ENCODE peak calls at places on chromosomes 5 and 9, in six cellular contexts. W, I, N, E, F and O are unnamed samples.

GRCh38 chr5:140131967-140132409 is 6.3 kb downstream of the IGIP start:
- DNase-seq in N (peak; percentile 64), E (peak; percentile 97), I (no peak), W (no peak), F (no peak), O (no peak)

GRCh38 chr9:97559111-97559514 is 57.6 kb downstream of the TMOD1 start:
- DNase-seq in I (no peak), F (no peak), N (no peak), W (no peak), E (peak; percentile 42), O (no peak)

GRCh38 chr5:155418960-155419579 is 405.5 kb downstream of the KIF4B start:
- DNase-seq in E (no peak), W (no peak), I (no peak), N (no peak), F (no peak), O (no peak)

GRCh38 chr9:111599092-111599947 is at the start of gene PTGR1:
- DNase-seq in N (peak; percentile 92), F (peak; percentile 83), W (peak; percentile 84), I (peak; percentile 55), E (peak; percentile 89), O (peak; percentile 71)

GRCh38 chr5:5881294-5881693 is 458.8 kb downstream of the ICE1 start:
- DNase-seq in E (no peak), I (no peak), N (no peak), F (peak; percentile 68), W (peak; percentile 81), O (no peak)

GRCh38 chr9:95627802-95628201 is 111.0 kb upstream of the PTCH1 start:
- DNase-seq in F (no peak), I (no peak), N (peak; percentile 5), E (no peak), W (no peak), O (no peak)

GRCh38 chr5:149063017-149063687 is at the start of gene SH3TC2:
- DNase-seq in N (peak; percentile 44), I (peak; percentile 95), F (peak; percentile 53), E (peak; percentile 61), W (peak; percentile 89), O (peak; percentile 51)

GRCh38 chr5:78574157-78574673 is 74.4 kb downstream of the LHFPL2 start:
- DNase-seq in N (no peak), I (no peak), W (no peak), F (no peak), E (no peak), O (no peak)

GRCh38 chr5:68277427-68277826 is 61.9 kb downstream of the PIK3R1 start:
- DNase-seq in I (peak; percentile 37), F (no peak), W (no peak), N (no peak), E (peak; percentile 77), O (no peak)

GRCh38 chr9:96398582-96399334 is 15.2 kb upstream of the SLC35D2 start:
- DNase-seq in I (no peak), N (peak; percentile 37), W (no peak), E (no peak), F (no peak), O (no peak)

GRCh38 chr9:116064970-116065369 is 88.6 kb upstream of the PAPPA start:
- DNase-seq in I (peak; percentile 44), W (no peak), N (no peak), F (no peak), E (peak; percentile 22), O (no peak)

GRCh38 chr5:169703803-169704202 is 66.7 kb downstream of the DOCK2 start:
- DNase-seq in W (no peak), I (no peak), F (no peak), N (peak; percentile 28), E (no peak), O (no peak)

GRCh38 chr9:72065076-72065475 is 4.7 kb upstream of the C9orf57 start:
- DNase-seq in N (no peak), I (no peak), E (no peak), W (no peak), F (no peak), O (no peak)

GRCh38 chr5:120452471-120452870 is 11.6 kb upstream of the PRR16 start:
- DNase-seq in W (no peak), I (no peak), E (peak; percentile 15), N (no peak), F (no peak), O (no peak)

GRCh38 chr9:24045150-24045549 is 219.1 kb upstream of the ELAVL2 start:
- DNase-seq in E (no peak), W (no peak), F (no peak), N (no peak), I (no peak), O (no peak)

GRCh38 chr5:121144764-121145163 is 680.7 kb downstream of the PRR16 start:
- DNase-seq in W (no peak), I (no peak), E (peak; percentile 35), F (no peak), N (peak; percentile 41), O (no peak)

GRCh38 chr9:100739208-100739607 is 161.3 kb downstream of the CAVIN4 start:
- DNase-seq in F (no peak), N (no peak), I (peak; percentile 33), E (no peak), W (no peak), O (no peak)

GRCh38 chr5:140828402-140828737 is 610 bp downstream of the PCDHA6 start:
- DNase-seq in W (no peak), E (no peak), N (peak; percentile 40), I (no peak), F (peak; percentile 56), O (no peak)

GRCh38 chr9:112361602-112362001 is 18.3 kb upstream of the HSDL2 start:
- DNase-seq in I (no peak), N (peak; percentile 49), E (peak; percentile 59), F (no peak), W (no peak), O (no peak)

GRCh38 chr9:128068656-128069221 is 707 bp downstream of the SLC25A25 start:
- DNase-seq in E (no peak), F (no peak), I (no peak), N (no peak), W (no peak), O (no peak)

GRCh38 chr9:128066713-128067621 is at the start of gene NAIF1:
- DNase-seq in W (peak; percentile 99), E (peak; percentile 100), I (peak; percentile 99), N (peak; percentile 100), F (peak; percentile 99), O (peak; percentile 98)

GRCh38 chr9:128065907-128066712 is 1.0 kb downstream of the NAIF1 start:
- DNase-seq in E (no peak), F (no peak), W (no peak), N (no peak), I (no peak), O (no peak)

GRCh38 chr9:128067898-128068655 is at the start of gene SLC25A25:
- DNase-seq in F (peak; percentile 100), I (peak; percentile 99), W (peak; percentile 99), E (peak; percentile 99), N (peak; percentile 99), O (peak; percentile 100)

DNA sequence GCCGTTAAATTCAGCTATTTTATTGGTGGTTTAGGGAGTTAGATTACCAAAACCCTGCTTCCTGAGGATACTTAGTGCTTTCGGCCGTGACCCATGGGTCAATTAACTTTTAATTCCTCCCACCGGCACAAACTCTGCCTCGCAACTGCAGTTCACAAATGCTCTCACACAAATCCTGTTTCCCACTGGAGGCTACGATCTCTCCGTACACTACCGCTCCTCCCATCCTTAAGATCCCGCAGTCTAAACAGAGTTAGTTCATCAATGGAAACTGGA is 440 bp upstream of the NAIF1 start:
- DNase-seq in F (no peak), E (no peak), N (no peak), I (no peak), W (no peak), O (no peak)
- H4K91ac ChIP-seq in F (peak overlapping the region; percentile 97), E (peak overlapping the region; percentile 96), N (no peak overlapping the region), I (peak overlapping the region; percentile 91), W (no peak overlapping the region), O (no peak overlapping the region)

DNA sequence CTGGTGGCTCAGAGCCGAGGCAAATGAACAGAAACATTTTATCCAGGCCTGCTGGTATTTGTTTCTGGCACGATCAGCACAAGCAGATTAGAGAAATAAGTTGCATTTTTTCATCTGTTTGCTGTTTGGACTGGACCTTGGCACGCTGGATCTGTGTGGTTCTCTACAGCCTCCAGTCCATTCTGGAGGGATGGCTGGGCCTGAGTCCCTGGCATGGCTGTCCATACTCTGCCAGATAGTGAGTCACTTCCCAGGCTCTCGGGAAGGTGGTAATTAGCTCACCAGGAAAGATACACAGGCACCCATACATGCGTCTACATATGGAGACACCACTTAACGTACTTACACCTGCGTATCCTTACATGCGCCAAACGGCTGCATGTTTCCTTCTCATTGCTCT is 78.6 kb downstream of the SPRY4 start:
- DNase-seq in N (no peak), I (no peak), F (no peak), W (no peak), E (peak; percentile 52), O (no peak)
- H3K4ac ChIP-seq in N (no peak overlapping the region), I (peak overlapping the region; percentile 3), F (no peak overlapping the region), W (no peak overlapping the region), E (no peak overlapping the region), O (no peak overlapping the region)

GRCh38 chr5:173790836-173791546 is 97.2 kb upstream of the CPEB4 start:
- DNase-seq in F (no peak), I (no peak), W (no peak), N (no peak), E (no peak), O (no peak)
- H3K4me1 ChIP-seq in F (no peaks in the 10 kb centered on the region), I (peaks cover 6% of the 10 kb centered on the region), W (no peaks in the 10 kb centered on the region), N (peaks cover 13% of the 10 kb centered on the region), E (peaks cover 10% of the 10 kb centered on the region), O (peaks cover 9% of the 10 kb centered on the region)

GRCh38 chr9:21334969-21335632 is at the start of gene KLHL9:
- DNase-seq in W (peak; percentile 91), N (peak; percentile 91), F (peak; percentile 88), E (peak; percentile 88), I (peak; percentile 84), O (peak; percentile 87)

GRCh38 chr9:21331676-21332402 is 3.4 kb downstream of the KLHL9 start:
- DNase-seq in W (no peak), N (no peak), F (no peak), E (peak; percentile 34), I (no peak), O (no peak)

GRCh38 chr9:21336467-21336866 is 1.3 kb upstream of the KLHL9 start:
- DNase-seq in W (no peak), I (no peak), F (no peak), E (no peak), N (no peak), O (no peak)

DNA sequence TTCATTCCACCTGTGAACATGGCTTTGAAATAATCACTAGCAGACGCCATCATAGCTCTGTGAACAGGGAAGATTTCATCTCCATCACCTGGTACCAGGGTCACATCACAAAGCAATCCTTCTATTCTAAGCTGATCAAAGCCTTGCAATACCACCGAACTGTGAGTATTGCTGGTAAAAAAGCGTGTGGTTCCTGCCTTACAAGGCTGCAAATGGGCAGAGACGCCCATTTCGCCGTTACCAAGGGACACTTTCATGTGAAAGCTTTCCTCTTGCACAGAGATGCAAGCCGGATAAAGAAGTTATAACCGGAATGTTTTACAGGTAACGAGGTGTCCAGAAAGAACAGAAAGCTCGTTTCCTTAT is 618 bp downstream of the KLHL9 start:
- DNase-seq in N (no peak), F (no peak), E (peak; percentile 13), W (no peak), I (no peak), O (peak; percentile 12)
- H4K91ac ChIP-seq in N (peak overlapping the region; percentile 98), F (no peak overlapping the region), E (peak overlapping the region; percentile 82), W (no peak overlapping the region), I (peak overlapping the region; percentile 98), O (no peak overlapping the region)

GRCh38 chr5:176388003-176388340 is 426 bp downstream of the NOP16 start:
- DNase-seq in N (peak; percentile 62), I (no peak), W (peak; percentile 40), F (no peak), E (peak; percentile 9), O (no peak)
- H3K4ac ChIP-seq in N (peak overlapping the region; percentile 33), I (peak overlapping the region; percentile 86), W (no peak overlapping the region), F (no peak overlapping the region), E (peak overlapping the region; percentile 70), O (no peak overlapping the region)